ENCODE peak calls at places on chromosomes 13 and 19, in seven cellular contexts. L is cardiac muscle cell, W is EL, A is fibroblast of the aortic adventitia, E is ELR, C is brain microvascular endothelial cell, K is SK-N-DZ. Z is an unnamed sample.

GRCh38 chr19:4539697-4540581 is at the start of gene LRG1:
- DNase-seq in A (no peak), C (no peak), E (no peak), K (no peak), W (no peak), L (peak; percentile 80), Z (peak; percentile 47)

GRCh38 chr19:31332096-31332495 is 17.1 kb downstream of the TSHZ3 start:
- DNase-seq in E (peak; percentile 41), W (peak; percentile 58), K (no peak), C (no peak), A (no peak), L (no peak), Z (no peak)

GRCh38 chr19:29690842-29691241 is 24.2 kb downstream of the C19orf12 start:
- DNase-seq in A (peak; percentile 54), L (peak; percentile 54), E (peak; percentile 81), C (peak; percentile 41), W (peak; percentile 66), K (no peak), Z (peak; percentile 25)

GRCh38 chr13:28401303-28402056 is 93.4 kb downstream of the FLT1 start:
- DNase-seq in C (peak; percentile 74), L (peak; percentile 89), A (peak; percentile 73), E (peak; percentile 80), W (peak; percentile 76), K (no peak), Z (peak; percentile 62)

GRCh38 chr19:15591796-15592195 is 23.2 kb upstream of the CYP4F8 start:
- DNase-seq in L (no peak), A (no peak), E (no peak), C (no peak), W (no peak), K (no peak), Z (no peak)

GRCh38 chr13:114148521-114148855 is 16.1 kb upstream of the RASA3 start:
- DNase-seq in W (no peak), A (no peak), C (no peak), L (no peak), K (no peak), E (no peak), Z (no peak)

GRCh38 chr19:9309974-9310446 is 372 bp upstream of the ZNF699 start:
- DNase-seq in K (peak; percentile 91), L (peak; percentile 94), E (peak; percentile 96), C (peak; percentile 90), A (peak; percentile 92), W (peak; percentile 94), Z (peak; percentile 87)

GRCh38 chr19:2077833-2078619 is 18.1 kb downstream of the MOB3A start:
- DNase-seq in K (no peak), L (no peak), W (no peak), E (no peak), C (no peak), A (no peak), Z (peak; percentile 50)

GRCh38 chr13:90717451-90717936 is 630.0 kb upstream of the MIR17HG start:
- DNase-seq in L (peak; percentile 93), A (peak; percentile 59), E (peak; percentile 81), K (no peak), C (peak; percentile 40), W (peak; percentile 77), Z (no peak)

GRCh38 chr13:41145136-41145908 is 12.7 kb upstream of the KBTBD6 start:
- DNase-seq in L (peak; percentile 27), A (peak; percentile 32), C (no peak), W (peak; percentile 86), E (peak; percentile 53), K (no peak), Z (peak; percentile 36)

GRCh38 chr13:66977156-66977555 is 253.0 kb downstream of the PCDH9 start:
- DNase-seq in W (no peak), A (no peak), L (no peak), K (no peak), E (peak; percentile 38), C (no peak), Z (no peak)

GRCh38 chr13:65368832-65369231 is 1861.3 kb downstream of the PCDH9 start:
- DNase-seq in E (no peak), C (no peak), K (no peak), A (no peak), W (no peak), L (no peak), Z (no peak)

GRCh38 chr19:41249707-41250423 is 14.3 kb upstream of the HNRNPUL1 start:
- DNase-seq in C (no peak), A (no peak), W (no peak), K (no peak), L (no peak), E (peak; percentile 52), Z (peak; percentile 42)

GRCh38 chr19:15448778-15449619 is 757 bp downstream of the WIZ start:
- DNase-seq in K (peak; percentile 19), C (no peak), L (peak; percentile 46), A (peak; percentile 21), E (peak; percentile 44), W (peak; percentile 29), Z (no peak)

GRCh38 chr19:51921949-51922348 is 5.3 kb upstream of the ZNF613 start:
- DNase-seq in K (no peak), E (no peak), L (no peak), A (no peak), W (no peak), C (no peak), Z (no peak)

GRCh38 chr13:111534646-111535461 is 214.4 kb downstream of the TEX29 start:
- DNase-seq in K (no peak), E (no peak), W (no peak), A (no peak), L (no peak), C (no peak), Z (no peak)